ENCODE peak calls at places on chromosomes 16 and 17, in nine cellular contexts. O is HAP-1; U is mammary epithelial cell; J is GM13977; M is stimulated activated CD8-positive, alpha-beta memory T cell treated with anti-CD3 and anti-CD28 coated beads, Interleukin-12 subunit alpha, Interleukin-12 subunit beta, amount 100 ng/mL, for 1 hour; K is GM12892; X is fibroblast of pulmonary artery; S is C1 segment of cervical spinal cord; B is Kasumi-1. A is an unnamed sample.

GRCh38 chr16:14427371-14427948 is 202.6 kb downstream of the PARN start:
- DNase-seq in O (no peak), U (peak), J (no peak), M (no peak), K (no peak), X (no peak), S (peak), B (no peak), A (peak)

GRCh38 chr17:48012151-48012520 is 25.5 kb downstream of the COPZ2 start:
- DNase-seq in O (peak), U (no peak), J (peak), M (peak), K (peak), X (no peak), S (no peak), B (peak), A (no peak)

GRCh38 chr17:27771576-27771975 is 28.8 kb downstream of the NOS2 start:
- DNase-seq in O (no peak), U (no peak), J (no peak), M (no peak), K (no peak), X (no peak), S (no peak), B (no peak), A (no peak)

GRCh38 chr16:29678691-29679267 is at the start of gene QPRT:
- DNase-seq in O (peak), U (no peak), J (peak), M (no peak), K (peak), X (peak), S (peak), B (peak), A (peak)

GRCh38 chr17:412211-413015 is 59.8 kb upstream of the RPH3AL start:
- DNase-seq in O (peak), U (peak), J (peak), M (no peak), K (no peak), X (peak), S (no peak), B (peak), A (peak)

GRCh38 chr16:83732536-83732935 is 75.2 kb upstream of the HSBP1 start:
- DNase-seq in O (no peak), U (no peak), J (no peak), M (no peak), K (no peak), X (no peak), S (no peak), B (no peak), A (no peak)

GRCh38 chr17:10936931-10937330 is 99.0 kb upstream of the PIRT start:
- DNase-seq in O (no peak), U (no peak), J (no peak), M (no peak), K (no peak), X (no peak), S (no peak), B (no peak), A (no peak)

GRCh38 chr17:27398691-27399090 is 57.6 kb upstream of the KSR1 start:
- DNase-seq in O (no peak), U (no peak), J (no peak), M (no peak), K (no peak), X (no peak), S (no peak), B (no peak), A (no peak)

GRCh38 chr17:50079334-50080095 is 15.6 kb upstream of the PDK2 start:
- DNase-seq in O (no peak), U (peak), J (no peak), M (no peak), K (peak), X (peak), S (no peak), B (peak), A (no peak)

GRCh38 chr16:24634919-24635318 is 94.5 kb upstream of the TNRC6A start:
- DNase-seq in O (no peak), U (no peak), J (no peak), M (no peak), K (no peak), X (no peak), S (no peak), B (no peak), A (no peak)

GRCh38 chr16:80028581-80029380 is 428.2 kb upstream of the MAF start:
- DNase-seq in O (peak), U (no peak), J (no peak), M (no peak), K (no peak), X (no peak), S (no peak), B (no peak), A (no peak)

GRCh38 chr17:79027274-79027924 is 3.4 kb downstream of the C1QTNF1 start:
- DNase-seq in O (no peak), U (no peak), J (no peak), M (no peak), K (peak), X (peak), S (no peak), B (no peak), A (no peak)

GRCh38 chr17:64540118-64540776 is 33.5 kb downstream of the CEP95 start:
- DNase-seq in O (no peak), U (no peak), J (no peak), M (no peak), K (no peak), X (no peak), S (no peak), B (no peak), A (no peak)

GRCh38 chr17:2054262-2054739 is 602 bp upstream of the HIC1 start:
- DNase-seq in O (no peak), U (peak), J (peak), M (no peak), K (no peak), X (peak), S (no peak), B (no peak), A (no peak)

GRCh38 chr17:78862073-78863023 is 21.7 kb upstream of the USP36 start:
- DNase-seq in O (no peak), U (peak), J (no peak), M (no peak), K (no peak), X (peak), S (peak), B (no peak), A (peak)

GRCh38 chr17:49471089-49471683 is 23.9 kb upstream of the NGFR start:
- DNase-seq in O (no peak), U (no peak), J (no peak), M (no peak), K (no peak), X (no peak), S (peak), B (no peak), A (no peak)

GRCh38 chr17:72977768-72978417 is 114.6 kb downstream of the SLC39A11 start:
- DNase-seq in O (no peak), U (no peak), J (no peak), M (no peak), K (no peak), X (no peak), S (no peak), B (peak), A (peak)

GRCh38 chr16:15502041-15502725 is 67.8 kb downstream of the BMERB1 start:
- DNase-seq in O (no peak), U (peak), J (no peak), M (no peak), K (no peak), X (peak), S (no peak), B (peak), A (peak)

GRCh38 chr17:71970312-71970711 is 150.5 kb upstream of the SOX9 start:
- DNase-seq in O (no peak), U (peak), J (no peak), M (no peak), K (no peak), X (no peak), S (no peak), B (no peak), A (peak)

GRCh38 chr17:16908282-16908681 is 63.6 kb downstream of the TNFRSF13B start:
- DNase-seq in O (no peak), U (no peak), J (no peak), M (no peak), K (no peak), X (no peak), S (no peak), B (no peak), A (no peak)

GRCh38 chr17:3924421-3925350 is 8.4 kb upstream of the P2RX1 start:
- DNase-seq in O (no peak), U (no peak), J (no peak), M (no peak), K (no peak), X (no peak), S (no peak), B (no peak), A (no peak)

GRCh38 chr17:55898195-55898594 is 147.3 kb downstream of the PCTP start:
- DNase-seq in O (no peak), U (no peak), J (no peak), M (no peak), K (no peak), X (no peak), S (no peak), B (peak), A (no peak)

GRCh38 chr16:84277244-84277823 is 17.3 kb upstream of the WFDC1 start:
- DNase-seq in O (peak), U (peak), J (peak), M (peak), K (peak), X (peak), S (peak), B (peak), A (peak)

GRCh38 chr16:88761143-88761534 is 23.9 kb downstream of the PIEZO1 start:
- DNase-seq in O (no peak), U (no peak), J (no peak), M (no peak), K (no peak), X (no peak), S (no peak), B (no peak), A (no peak)

GRCh38 chr17:66849136-66849655 is 14.3 kb downstream of the CACNG5 start:
- DNase-seq in O (no peak), U (no peak), J (no peak), M (no peak), K (no peak), X (no peak), S (no peak), B (no peak), A (no peak)

GRCh38 chr17:2749784-2750181 is 331 bp upstream of the CCDC92B start:
- DNase-seq in O (peak), U (peak), J (peak), M (peak), K (peak), X (peak), S (peak), B (peak), A (peak)

GRCh38 chr16:81553080-81553813 is 108.6 kb downstream of the CMIP start:
- DNase-seq in O (no peak), U (peak), J (no peak), M (no peak), K (no peak), X (no peak), S (no peak), B (no peak), A (no peak)

GRCh38 chr16:67654069-67654911 is 5.8 kb downstream of the ACD start:
- DNase-seq in O (no peak), U (no peak), J (no peak), M (no peak), K (no peak), X (no peak), S (no peak), B (no peak), A (no peak)

GRCh38 chr16:63806794-63807506 is 1314.9 kb downstream of the CDH11 start:
- DNase-seq in O (no peak), U (peak), J (no peak), M (no peak), K (no peak), X (no peak), S (no peak), B (no peak), A (no peak)

GRCh38 chr17:56359518-56359917 is 206.2 kb downstream of the ANKFN1 start:
- DNase-seq in O (no peak), U (peak), J (no peak), M (no peak), K (no peak), X (no peak), S (no peak), B (no peak), A (no peak)

GRCh38 chr17:5651348-5651747 is 67.0 kb upstream of the NLRP1 start:
- DNase-seq in O (no peak), U (no peak), J (no peak), M (no peak), K (no peak), X (no peak), S (no peak), B (no peak), A (no peak)

GRCh38 chr16:72014675-72015074 is 6.1 kb downstream of the DHODH start:
- DNase-seq in O (no peak), U (no peak), J (no peak), M (no peak), K (no peak), X (no peak), S (no peak), B (no peak), A (no peak)

GRCh38 chr17:39699818-39700147 is at the start of gene ERBB2:
- DNase-seq in O (no peak), U (peak), J (no peak), M (no peak), K (no peak), X (peak), S (no peak), B (no peak), A (peak)

GRCh38 chr17:7476474-7476873 is 3.0 kb downstream of the ZBTB4 start:
- DNase-seq in O (no peak), U (peak), J (no peak), M (no peak), K (no peak), X (peak), S (no peak), B (no peak), A (peak)

GRCh38 chr17:76076765-76077581 is 2.0 kb upstream of the ZACN start:
- DNase-seq in O (no peak), U (peak), J (no peak), M (peak), K (no peak), X (no peak), S (no peak), B (no peak), A (no peak)

GRCh38 chr16:24748242-24748641 is 18.8 kb downstream of the TNRC6A start:
- DNase-seq in O (no peak), U (peak), J (no peak), M (no peak), K (no peak), X (peak), S (peak), B (peak), A (peak)

GRCh38 chr17:42555122-42555622 is 2.4 kb downstream of the HSD17B1 start:
- DNase-seq in O (no peak), U (no peak), J (no peak), M (no peak), K (no peak), X (no peak), S (no peak), B (no peak), A (no peak)

A was measured in H54.